ENCODE peak calls at places on chromosomes 11 and 22, in seven cellular contexts. M is skeletal muscle cell; E is NCI-H524; N is HTR-8/SVneo; A is NCI-H2081 treated with DMSO at 0.1 percent for 48 hours; F is stimulated activated CD8-positive, alpha-beta memory T cell treated with anti-CD3 and anti-CD28 coated beads, Interleukin-15, amount 100 ng/mL, for 1 hour; P is tibial artery. O is an unnamed sample.

GRCh38 chr22:46115388-46115678 is 35.0 kb upstream of the PPARA start:
- DNase-seq in N (no peak), M (no peak), E (no peak), P (no peak), A (no peak), F (no peak), O (no peak)

GRCh38 chr22:26673485-26673884 is 16.1 kb downstream of the MIAT start:
- DNase-seq in P (no peak), E (no peak), N (no peak), M (no peak), A (no peak), F (no peak), O (no peak)

GRCh38 chr22:43244803-43245527 is 58.0 kb upstream of the TTLL12 start:
- DNase-seq in N (no peak), E (no peak), M (no peak), F (no peak), A (no peak), P (no peak), O (no peak)

GRCh38 chr11:2531277-2531986 is 86.6 kb downstream of the KCNQ1 start:
- DNase-seq in M (no peak), A (no peak), P (peak), E (no peak), F (peak), N (peak), O (peak)

GRCh38 chr11:69918938-69919650 is 99.9 kb upstream of the FGF3 start:
- DNase-seq in P (peak), F (peak), A (no peak), N (peak), M (no peak), E (peak), O (peak)

GRCh38 chr11:121958978-121959340 is 157.1 kb downstream of the BLID start:
- DNase-seq in E (no peak), A (no peak), N (no peak), F (no peak), P (no peak), M (no peak), O (no peak)

GRCh38 chr11:64757549-64758329 is 2.0 kb downstream of the PYGM start:
- DNase-seq in F (no peak), N (no peak), A (no peak), M (no peak), P (peak), E (no peak), O (no peak)

GRCh38 chr11:131696584-131697120 is 326.2 kb downstream of the NTM start:
- DNase-seq in M (no peak), N (no peak), A (peak), P (no peak), E (no peak), F (no peak), O (no peak)

GRCh38 chr11:68040957-68041591 is 2.2 kb downstream of the TCIRG1 start:
- DNase-seq in E (no peak), F (no peak), M (no peak), N (no peak), A (no peak), P (peak), O (peak)

GRCh38 chr22:49330421-49331222 is 497.1 kb downstream of the BRD1 start:
- DNase-seq in F (no peak), A (no peak), E (no peak), M (no peak), N (no peak), P (no peak), O (no peak)

GRCh38 chr11:61745796-61746653 is 6.4 kb upstream of the MYRF start:
- DNase-seq in F (no peak), P (no peak), N (no peak), A (no peak), M (no peak), E (peak), O (no peak)

GRCh38 chr11:76209956-76210885 is 3.9 kb upstream of the WNT11 start:
- DNase-seq in M (peak), E (no peak), N (peak), F (no peak), P (peak), A (no peak), O (peak)

GRCh38 chr11:113001709-113002108 is 40.5 kb downstream of the NCAM1 start:
- DNase-seq in P (no peak), N (no peak), E (no peak), M (no peak), F (no peak), A (peak), O (no peak)

GRCh38 chr22:16975155-16975885 is 32.7 kb downstream of the GAB4 start:
- DNase-seq in A (no peak), F (no peak), N (no peak), P (no peak), M (no peak), E (no peak), O (no peak)

GRCh38 chr11:90364527-90364926 is 141.7 kb upstream of the CHORDC1 start:
- DNase-seq in P (no peak), F (no peak), E (no peak), A (no peak), N (no peak), M (no peak), O (no peak)

GRCh38 chr11:31974737-31975136 is 116.1 kb upstream of the RCN1 start:
- DNase-seq in E (no peak), F (no peak), P (no peak), N (peak), M (peak), A (no peak), O (no peak)

GRCh38 chr11:119460582-119460981 is 37.6 kb upstream of the THY1 start:
- DNase-seq in F (no peak), A (no peak), N (no peak), P (no peak), M (peak), E (no peak), O (no peak)

GRCh38 chr11:28026634-28027290 is 81.2 kb downstream of the KIF18A start:
- DNase-seq in E (no peak), N (no peak), A (no peak), F (no peak), P (no peak), M (no peak), O (no peak)

GRCh38 chr11:27740362-27741024 is 40.2 kb upstream of the BDNF start:
- DNase-seq in E (no peak), P (no peak), F (no peak), A (no peak), N (no peak), M (no peak), O (no peak)

O was measured in heart left ventricle.